ENCODE peak calls at places on chromosomes 1 and 21, in four cellular contexts. A is GM06990, G is endodermal cell, Q is fibroblast of mammary gland. O is an unnamed sample.

GRCh38 chr1:36585760-36586072 is 103.0 kb upstream of the CSF3R start:
- DNase-seq in A (no peak), G (no peak), Q (no peak), O (no peak)

GRCh38 chr21:42388740-42389448 is 7.0 kb downstream of the TMPRSS3 start:
- DNase-seq in G (no peak), Q (no peak), A (no peak), O (no peak)

GRCh38 chr1:81678779-81679178 is 122.0 kb upstream of the ADGRL2 start:
- DNase-seq in G (no peak), Q (no peak), A (no peak), O (no peak)

GRCh38 chr1:65412984-65413375 is 7.5 kb upstream of the LEPR start:
- DNase-seq in A (no peak), Q (peak), G (no peak), O (no peak)

GRCh38 chr1:33177996-33178540 is 3.8 kb downstream of the TRIM62 start:
- DNase-seq in G (peak), A (no peak), Q (no peak), O (no peak)

GRCh38 chr1:55039342-55040082 is at the start of gene PCSK9:
- DNase-seq in Q (peak), A (no peak), G (peak), O (peak)

GRCh38 chr1:95069711-95070093 is 3.0 kb downstream of the ALG14 start:
- DNase-seq in G (no peak), Q (no peak), A (no peak), O (no peak)

GRCh38 chr1:154220970-154221814 is 437 bp downstream of the UBAP2L start:
- DNase-seq in Q (peak), A (peak), G (peak), O (peak)

GRCh38 chr1:82697965-82698364 is 897.2 kb downstream of the ADGRL2 start:
- DNase-seq in A (no peak), G (no peak), Q (no peak), O (no peak)

GRCh38 chr21:37117204-37117603 is 44.1 kb downstream of the TTC3 start:
- DNase-seq in A (no peak), Q (no peak), G (no peak), O (no peak)

GRCh38 chr1:218850367-218850766 is 323.3 kb upstream of the LYPLAL1 start:
- DNase-seq in Q (peak), A (no peak), G (no peak), O (peak)

GRCh38 chr1:162276493-162276892 is 100.2 kb downstream of the SPATA46 start:
- DNase-seq in G (no peak), A (no peak), Q (peak), O (peak)

GRCh38 chr1:175168782-175169181 is 23.8 kb downstream of the KIAA0040 start:
- DNase-seq in G (no peak), Q (no peak), A (no peak), O (no peak)

GRCh38 chr1:25120286-25120685 is 112.0 kb downstream of the SYF2 start:
- DNase-seq in A (no peak), Q (no peak), G (no peak), O (no peak)

GRCh38 chr1:169474302-169474701 is 11.4 kb downstream of the SLC19A2 start:
- DNase-seq in G (no peak), Q (no peak), A (no peak), O (no peak)

GRCh38 chr1:115210302-115210711 is 121.0 kb upstream of the TSPAN2 start:
- DNase-seq in A (no peak), Q (peak), G (no peak), O (no peak)

GRCh38 chr1:221900678-221901077 is 158.8 kb upstream of the DUSP10 start:
- DNase-seq in G (no peak), Q (no peak), A (no peak), O (no peak)

GRCh38 chr1:60255565-60255964 is 182.0 kb upstream of the C1orf87 start:
- DNase-seq in A (no peak), Q (peak), G (no peak), O (peak)

GRCh38 chr1:178308438-178308837 is 188.3 kb downstream of the CLEC20A start:
- DNase-seq in G (no peak), A (no peak), Q (no peak), O (no peak)

GRCh38 chr1:40392206-40392605 is 18.7 kb downstream of the SMAP2 start:
- DNase-seq in A (no peak), G (peak), Q (peak), O (peak)

GRCh38 chr21:42272109-42272962 is 42.9 kb downstream of the TFF3 start:
- DNase-seq in Q (no peak), G (no peak), A (no peak), O (no peak)

GRCh38 chr1:152252157-152252556 is 28.2 kb upstream of the HRNR start:
- DNase-seq in Q (peak), A (no peak), G (no peak), O (peak)

GRCh38 chr1:31054349-31054748 is 11.2 kb downstream of the PUM1 start:
- DNase-seq in A (no peak), Q (peak), G (no peak), O (no peak)

GRCh38 chr1:246837418-246838117 is 94.2 kb downstream of the AHCTF1 start:
- DNase-seq in Q (peak), A (no peak), G (no peak), O (peak)

GRCh38 chr1:89310505-89310904 is 37.8 kb upstream of the GBP5 start:
- DNase-seq in G (no peak), Q (peak), A (peak), O (peak)

GRCh38 chr1:50232271-50232670 is 123.6 kb downstream of the ELAVL4 start:
- DNase-seq in G (no peak), A (no peak), Q (no peak), O (no peak)

GRCh38 chr1:246302671-246303317 is 204.3 kb downstream of the SMYD3 start:
- DNase-seq in Q (peak), A (no peak), G (no peak), O (no peak)

GRCh38 chr1:59027176-59027575 is 243.3 kb upstream of the JUN start:
- DNase-seq in G (no peak), A (no peak), Q (peak), O (peak)
- H3K4me3 ChIP-seq in G (no peak), A (no peak), Q (no peak), O (no peak)

GRCh38 chr1:109191377-109191776 is 22.3 kb upstream of the SARS1 start:
- DNase-seq in G (peak), Q (no peak), A (no peak), O (no peak)
- TF ChIP-seq CTCF in G (peak), Q (peak), A (peak), O (peak)

GRCh38 chr21:35036521-35037383 is 12.3 kb downstream of the RUNX1 start:
- DNase-seq in G (peak), A (no peak), Q (no peak), O (no peak)

GRCh38 chr21:35034203-35034926 is 14.7 kb downstream of the RUNX1 start:
- DNase-seq in G (peak), Q (no peak), A (no peak), O (no peak)

GRCh38 chr21:35037384-35038105 is 11.6 kb downstream of the RUNX1 start:
- DNase-seq in G (peak), Q (no peak), A (no peak), O (no peak)

GRCh38 chr21:35035116-35035515 is 14.0 kb downstream of the RUNX1 start:
- DNase-seq in Q (no peak), G (no peak), A (no peak), O (no peak)

GRCh38 chr21:35035581-35035980 is 13.5 kb downstream of the RUNX1 start:
- DNase-seq in A (no peak), Q (no peak), G (peak), O (no peak)
- H3K4me3 ChIP-seq in A (no peak), Q (no peak), G (no peak), O (no peak)

GRCh38 chr21:46420241-46421190 is 38.2 kb upstream of the DIP2A start:
- DNase-seq in Q (no peak), A (no peak), G (no peak), O (no peak)
- TF ChIP-seq CTCF in Q (no peak), A (no peak), G (no peak), O (no peak)

DNA sequence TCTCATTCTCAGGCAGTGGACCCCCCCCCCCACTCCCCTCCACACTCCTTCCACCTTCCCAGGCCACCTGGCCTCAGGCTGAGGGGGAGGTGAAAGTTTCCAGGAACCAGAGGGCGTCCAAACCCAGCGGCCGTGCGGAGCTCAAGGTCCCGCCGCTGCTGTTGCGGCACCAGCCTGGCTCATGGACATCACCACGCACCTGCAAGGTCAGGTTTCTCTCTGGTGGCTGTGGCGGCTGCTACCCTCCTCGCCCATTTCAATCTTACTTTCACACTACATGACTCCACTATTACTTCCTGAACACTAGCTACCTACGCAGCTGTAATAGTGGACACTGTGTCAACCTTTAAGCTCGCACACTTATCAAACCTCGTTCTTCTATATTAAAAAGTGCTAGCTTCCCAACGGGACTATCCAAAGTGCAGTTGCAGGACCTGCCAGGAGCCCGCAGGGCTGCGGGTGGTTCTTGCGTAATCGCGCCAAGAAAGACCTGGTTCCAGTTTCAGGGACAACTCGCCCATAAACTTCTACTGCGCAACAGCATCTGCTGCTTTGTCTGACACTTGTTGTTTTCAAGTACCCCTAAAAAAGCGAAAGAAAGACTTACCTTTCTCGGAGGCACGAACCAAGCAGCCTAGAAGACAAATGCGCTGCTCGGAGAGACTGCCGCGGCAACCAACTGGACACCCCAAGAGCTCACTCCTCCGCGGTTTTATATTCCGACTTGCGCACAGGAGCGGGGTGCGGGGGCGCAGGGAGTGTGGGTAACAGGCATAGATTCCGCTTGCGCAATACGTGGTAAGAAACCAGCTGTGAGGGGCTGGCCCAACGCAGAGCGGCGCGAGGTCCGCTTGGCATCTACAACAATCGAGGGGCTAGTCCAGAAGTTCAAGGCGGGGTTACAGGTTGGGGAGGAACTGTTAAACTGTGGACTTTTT is at the start of gene DIRAS3:
- DNase-seq in G (peak), A (no peak), Q (peak), O (peak)
- H3K4me3 ChIP-seq in G (peak), A (no peak), Q (peak), O (peak)

DNA sequence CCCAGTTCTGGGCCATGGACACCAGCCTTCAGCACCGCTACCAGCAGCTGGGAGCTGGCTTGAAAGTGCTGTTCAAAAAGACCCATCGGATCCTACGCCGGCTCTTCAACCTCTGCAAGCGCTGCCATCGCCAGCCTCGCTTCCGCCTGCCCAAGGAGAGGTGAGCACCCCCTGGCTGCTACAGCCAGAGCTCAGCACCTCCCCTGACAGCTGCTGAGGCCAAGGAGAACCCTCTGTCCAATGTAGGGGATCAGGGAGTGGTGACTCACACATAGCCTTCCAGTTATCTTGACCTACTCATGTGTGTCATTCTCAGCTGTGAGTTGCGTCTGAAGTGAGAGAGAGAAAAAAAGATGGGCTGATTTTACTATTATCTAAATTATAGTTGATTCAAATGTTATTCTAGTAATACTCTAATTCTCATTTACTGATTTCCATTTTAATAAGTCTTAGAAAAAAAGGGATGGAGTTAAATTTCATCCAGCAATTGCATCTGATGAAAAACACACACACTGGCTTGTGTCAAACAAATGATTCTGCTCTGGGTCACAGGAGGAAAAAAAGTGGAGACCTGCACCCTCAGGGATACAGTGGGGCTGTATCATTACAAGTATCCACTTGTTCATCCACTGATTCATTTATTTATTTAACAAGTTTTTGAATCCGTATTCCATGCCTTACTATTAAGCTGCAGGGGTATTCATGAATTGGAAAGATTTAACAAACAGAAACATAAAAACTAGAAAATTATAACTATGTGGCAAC is 108.0 kb downstream of the BRINP2 start:
- DNase-seq in G (peak), Q (peak), A (no peak), O (peak)
- TF ChIP-seq CTCF in G (peak), Q (peak), A (no peak), O (no peak)

GRCh38 chr21:45123440-45123839 is 49.1 kb downstream of the ADARB1 start:
- DNase-seq in G (no peak), A (no peak), Q (no peak), O (no peak)

GRCh38 chr21:45120975-45121374 is 46.6 kb downstream of the ADARB1 start:
- DNase-seq in G (no peak), A (no peak), Q (no peak), O (no peak)

GRCh38 chr21:45125347-45125746 is 51.0 kb downstream of the ADARB1 start:
- DNase-seq in A (no peak), Q (no peak), G (no peak), O (no peak)

GRCh38 chr21:45124596-45124995 is 50.2 kb downstream of the ADARB1 start:
- DNase-seq in Q (no peak), A (no peak), G (no peak), O (no peak)

DNA sequence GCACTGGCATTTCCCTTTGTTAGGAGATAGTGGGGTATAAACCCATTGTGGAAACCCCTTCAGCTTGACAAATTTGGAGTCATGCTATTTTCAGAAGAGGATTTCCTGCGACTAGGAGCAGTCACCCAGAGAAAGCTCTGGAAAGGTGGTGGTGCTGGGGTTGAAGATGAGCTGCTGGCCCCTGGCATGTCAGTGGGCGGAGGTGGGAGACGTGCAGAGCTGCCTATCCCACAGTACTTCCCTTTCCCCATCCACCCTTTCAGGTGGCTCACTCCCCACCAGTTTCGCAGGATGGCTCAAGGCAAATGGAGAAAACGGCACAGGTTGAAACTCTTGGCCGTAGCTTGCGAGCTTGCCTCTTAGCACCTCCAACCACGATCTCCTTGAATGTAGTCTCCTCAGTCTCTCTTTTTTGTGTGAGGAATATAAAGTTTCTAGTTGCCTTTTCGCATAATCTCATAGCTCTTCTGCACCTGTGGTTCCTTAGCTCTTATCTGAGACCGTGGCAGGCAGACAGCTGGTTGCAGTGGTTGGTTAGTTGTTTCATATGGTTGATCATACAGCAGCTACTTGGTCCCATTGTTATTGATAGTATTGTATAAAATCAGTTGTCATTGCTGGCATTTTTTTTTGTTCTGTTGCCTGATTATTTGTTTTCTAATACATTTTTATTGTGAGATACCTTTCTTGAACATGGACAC is 48.2 kb downstream of the ADARB1 start:
- DNase-seq in A (no peak), G (no peak), Q (no peak), O (no peak)
- H3K4me3 ChIP-seq in A (no peak), G (no peak), Q (no peak), O (no peak)

DNA sequence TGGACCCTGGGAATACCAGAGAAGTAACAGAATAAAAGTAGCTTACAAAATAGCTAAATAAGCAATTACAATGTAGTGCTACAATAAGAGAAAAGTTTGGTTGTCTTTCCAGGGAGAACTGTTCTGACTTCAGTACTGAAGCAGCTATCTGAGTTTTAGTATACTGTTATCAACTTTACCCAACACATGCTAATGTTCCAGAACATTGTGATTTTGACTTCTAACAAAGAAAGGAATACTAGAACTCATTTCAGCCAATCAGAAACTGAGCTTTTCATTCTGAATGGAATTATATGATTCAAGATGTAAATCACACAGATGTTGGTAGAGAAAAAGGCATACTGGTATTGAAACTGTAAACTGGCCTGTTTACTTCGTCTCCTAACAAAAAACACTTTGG is at the start of gene C1orf105:
- DNase-seq in Q (no peak), G (no peak), A (no peak), O (no peak)
- TF ChIP-seq CTCF in Q (no peak), G (no peak), A (no peak), O (no peak)